ENCODE peak calls at places on chromosome 19, in five cellular contexts. Z is BJ, E is iPS-NIHi11, X is ELR, C is T1000. Y is an unnamed sample.

GRCh38 chr19:49389406-49389805 is 1.4 kb downstream of the KASH5 start:
- DNase-seq in X (no peak), C (no peak), E (no peak), Z (no peak), Y (no peak)

GRCh38 chr19:31717316-31717715 is 368.1 kb upstream of the TSHZ3 start:
- DNase-seq in C (no peak), E (no peak), X (no peak), Z (no peak), Y (peak)

GRCh38 chr19:38361633-38362075 is 12.7 kb upstream of the PSMD8 start:
- DNase-seq in E (peak), C (peak), X (peak), Z (no peak), Y (peak)

GRCh38 chr19:44499962-44500949 is at the start of gene ZNF180:
- DNase-seq in E (peak), X (peak), C (peak), Z (peak), Y (peak)

GRCh38 chr19:17997969-17998826 is 9.8 kb upstream of the ARRDC2 start:
- DNase-seq in C (no peak), Z (no peak), X (peak), E (peak), Y (no peak)

GRCh38 chr19:54551950-54552912 is 21.4 kb upstream of the LILRA2 start:
- DNase-seq in Z (no peak), E (no peak), X (no peak), C (no peak), Y (no peak)

GRCh38 chr19:17391371-17392151 is 2.4 kb downstream of the CCDC194 start:
- DNase-seq in C (no peak), E (no peak), Z (no peak), X (no peak), Y (no peak)

GRCh38 chr19:1400281-1401137 is 833 bp downstream of the GAMT start:
- DNase-seq in Z (no peak), E (peak), X (peak), C (no peak), Y (peak)

GRCh38 chr19:33290956-33291622 is 11.2 kb downstream of the CEBPA start:
- DNase-seq in Z (no peak), X (peak), C (no peak), E (no peak), Y (no peak)

GRCh38 chr19:50358483-50359431 is 6.7 kb downstream of the NAPSA start:
- DNase-seq in Z (no peak), X (no peak), E (no peak), C (peak), Y (peak)

GRCh38 chr19:33434886-33435705 is 61.6 kb downstream of the CEBPG start:
- DNase-seq in Z (no peak), X (peak), E (no peak), C (no peak), Y (peak)

GRCh38 chr19:5694167-5694951 is 4.3 kb downstream of the RPL36 start:
- DNase-seq in E (peak), C (no peak), X (no peak), Z (no peak), Y (no peak)

GRCh38 chr19:53849237-53849676 is 18.4 kb upstream of the MYADM start:
- DNase-seq in X (peak), C (no peak), Z (peak), E (no peak), Y (no peak)

GRCh38 chr19:56105090-56105701 is 15.9 kb downstream of the ZNF787 start:
- DNase-seq in X (no peak), C (no peak), Z (no peak), E (peak), Y (peak)

GRCh38 chr19:16036941-16037340 is 39.4 kb upstream of the TPM4 start:
- DNase-seq in X (no peak), E (no peak), C (no peak), Z (no peak), Y (no peak)

GRCh38 chr19:45547965-45548609 is 36.5 kb downstream of the OPA3 start:
- DNase-seq in E (peak), Z (peak), C (peak), X (peak), Y (no peak)

GRCh38 chr19:1122972-1123363 is 19.2 kb downstream of the GPX4 start:
- DNase-seq in X (peak), E (peak), Z (no peak), C (peak), Y (peak)

GRCh38 chr19:14073925-14074838 is 1.6 kb downstream of the MISP3 start:
- DNase-seq in E (no peak), X (peak), C (no peak), Z (no peak), Y (peak)

GRCh38 chr19:4303778-4304508 is 455 bp upstream of the FSD1 start:
- DNase-seq in X (no peak), C (no peak), Z (no peak), E (no peak), Y (no peak)

GRCh38 chr19:41928221-41928683 is at the start of gene ERFL:
- DNase-seq in C (no peak), Z (no peak), X (no peak), E (peak), Y (peak)

GRCh38 chr19:18291019-18291524 is 9.7 kb upstream of the JUND start:
- DNase-seq in C (no peak), Z (no peak), E (no peak), X (no peak), Y (no peak)

GRCh38 chr19:18496167-18496979 is 25.5 kb downstream of the ELL start:
- DNase-seq in C (no peak), X (peak), Z (no peak), E (peak), Y (no peak)

GRCh38 chr19:40962460-40962961 is 28.6 kb upstream of the CYP2B6 start:
- DNase-seq in C (no peak), X (peak), Z (peak), E (no peak), Y (no peak)

GRCh38 chr19:16386619-16387240 is 62.1 kb downstream of the KLF2 start:
- DNase-seq in C (peak), E (peak), X (peak), Z (no peak), Y (peak)

GRCh38 chr19:47608074-47608907 is 643 bp upstream of the BICRA start:
- DNase-seq in E (peak), Z (peak), C (peak), X (peak), Y (peak)

GRCh38 chr19:794989-795658 is 2.1 kb upstream of the PTBP1 start:
- DNase-seq in E (no peak), C (no peak), X (no peak), Z (no peak), Y (no peak)

GRCh38 chr19:11649941-11650340 is 52.7 kb downstream of the ZNF627 start:
- DNase-seq in X (no peak), C (no peak), Z (no peak), E (no peak), Y (no peak)

GRCh38 chr19:29745253-29745652 is 30.2 kb upstream of the C19orf12 start:
- DNase-seq in C (no peak), E (peak), X (peak), Z (no peak), Y (peak)

GRCh38 chr19:50512112-50512998 is 1.4 kb downstream of the ASPDH start:
- DNase-seq in E (no peak), Z (no peak), C (no peak), X (no peak), Y (no peak)

GRCh38 chr19:45881909-45882528 is 3.9 kb downstream of the IRF2BP1 start:
- DNase-seq in C (no peak), E (no peak), X (no peak), Z (no peak), Y (peak)

GRCh38 chr19:15300533-15301194 is 31.7 kb downstream of the BRD4 start:
- DNase-seq in Z (peak), E (no peak), C (no peak), X (peak), Y (no peak)

Y was measured in left kidney.